ENCODE peak calls at places on chromosomes 1 and 21, in six cellular contexts. X is prostate gland, I is breast epithelium, S is sigmoid colon, L is HL-60, R is suprapubic skin. V is an unnamed sample.

GRCh38 chr1:159921251-159921650 is 4.1 kb downstream of the TAGLN2 start:
- DNase-seq in S (no peak), I (no peak), L (no peak), X (no peak), R (no peak), V (no peak)

GRCh38 chr1:154327466-154328317 is 2.4 kb downstream of the ATP8B2 start:
- DNase-seq in X (no peak), S (no peak), R (no peak), I (no peak), L (no peak), V (peak)

GRCh38 chr1:60049188-60049587 is 24.4 kb downstream of the C1orf87 start:
- DNase-seq in L (no peak), S (no peak), I (no peak), R (no peak), X (no peak), V (no peak)

GRCh38 chr1:64082459-64082858 is 121.0 kb upstream of the UBE2U start:
- DNase-seq in S (no peak), L (no peak), R (no peak), X (no peak), I (no peak), V (no peak)

GRCh38 chr21:34890724-34891609 is 158.1 kb downstream of the RUNX1 start:
- DNase-seq in S (peak), X (no peak), I (no peak), L (no peak), R (no peak), V (no peak)

GRCh38 chr1:180254854-180255253 is 24.8 kb downstream of the LHX4 start:
- DNase-seq in S (peak), X (no peak), L (no peak), R (no peak), I (no peak), V (no peak)

GRCh38 chr1:153428790-153429189 is 12.5 kb downstream of the S100A7A start:
- DNase-seq in I (no peak), S (no peak), X (no peak), R (no peak), L (no peak), V (no peak)

GRCh38 chr1:60227581-60228252 is 154.1 kb upstream of the C1orf87 start:
- DNase-seq in I (no peak), L (no peak), R (no peak), S (no peak), X (no peak), V (no peak)

GRCh38 chr1:116680752-116681151 is 13.2 kb upstream of the IGSF3 start:
- DNase-seq in I (no peak), L (peak), X (no peak), S (no peak), R (no peak), V (no peak)

GRCh38 chr1:170067253-170067819 is 7.2 kb downstream of the KIFAP3 start:
- DNase-seq in L (no peak), X (no peak), I (no peak), S (no peak), R (no peak), V (no peak)

GRCh38 chr1:167661527-167662436 is 31.8 kb downstream of the RCSD1 start:
- DNase-seq in X (no peak), I (no peak), S (no peak), L (no peak), R (no peak), V (no peak)

GRCh38 chr21:46097826-46098286 is at the start of gene COL6A2:
- DNase-seq in I (peak), S (peak), L (no peak), X (peak), R (no peak), V (peak)

GRCh38 chr1:151055581-151055980 is 3.8 kb downstream of the CDC42SE1 start:
- DNase-seq in X (no peak), S (no peak), I (no peak), L (no peak), R (no peak), V (no peak)

GRCh38 chr1:214165850-214166374 is 115.0 kb upstream of the SMYD2 start:
- DNase-seq in X (no peak), S (no peak), R (no peak), I (no peak), L (no peak), V (no peak)

GRCh38 chr1:107379826-107380225 is 239.0 kb downstream of the NTNG1 start:
- DNase-seq in X (no peak), I (no peak), L (no peak), S (no peak), R (no peak), V (no peak)

GRCh38 chr1:162626733-162627132 is 5.5 kb upstream of the DDR2 start:
- DNase-seq in I (no peak), L (no peak), X (no peak), S (no peak), R (no peak), V (no peak)

GRCh38 chr1:181508486-181509165 is 25.3 kb downstream of the CACNA1E start:
- DNase-seq in S (no peak), I (no peak), X (no peak), L (no peak), R (no peak), V (no peak)

GRCh38 chr1:216457356-216457755 is 34.1 kb upstream of the USH2A start:
- DNase-seq in I (no peak), R (no peak), L (no peak), S (no peak), X (no peak), V (no peak)

GRCh38 chr1:232134365-232134764 is 495.6 kb downstream of the SIPA1L2 start:
- DNase-seq in S (no peak), I (no peak), L (no peak), R (no peak), X (no peak), V (no peak)

GRCh38 chr1:154609398-154610380 is 1.7 kb upstream of the ADAR start:
- DNase-seq in R (no peak), X (no peak), L (no peak), S (no peak), I (no peak), V (no peak)

GRCh38 chr1:221708076-221708571 is 33.8 kb downstream of the DUSP10 start:
- DNase-seq in S (no peak), X (no peak), R (no peak), I (no peak), L (peak), V (no peak)

GRCh38 chr21:41245509-41246135 is 71.0 kb upstream of the FAM3B start:
- DNase-seq in R (no peak), S (no peak), X (no peak), L (no peak), I (no peak), V (no peak)

GRCh38 chr1:106276856-106277255 is 779.6 kb upstream of the PRMT6 start:
- DNase-seq in X (no peak), I (no peak), S (no peak), R (no peak), L (no peak), V (no peak)

GRCh38 chr1:181918893-181919728 is 142.4 kb downstream of the ZNF648 start:
- DNase-seq in L (no peak), S (no peak), X (no peak), R (no peak), I (no peak), V (no peak)

GRCh38 chr1:153438599-153438998 is 21.9 kb downstream of the S100A7 start:
- DNase-seq in S (no peak), R (no peak), I (no peak), L (no peak), X (no peak), V (no peak)

GRCh38 chr1:169236143-169236542 is 129.7 kb downstream of the ATP1B1 start:
- DNase-seq in I (no peak), L (no peak), X (no peak), R (no peak), S (no peak), V (no peak)

GRCh38 chr1:234710381-234710780 is 100.4 kb upstream of the IRF2BP2 start:
- DNase-seq in X (no peak), I (peak), R (no peak), S (peak), L (no peak), V (no peak)

GRCh38 chr1:39901486-39902120 is at the start of gene MYCL:
- DNase-seq in X (peak), R (peak), I (peak), L (peak), S (peak), V (peak)

GRCh38 chr21:46509760-46510159 is 51.1 kb downstream of the DIP2A start:
- DNase-seq in I (no peak), L (no peak), S (no peak), R (no peak), X (peak), V (peak)

GRCh38 chr1:213266983-213267772 is 216.1 kb downstream of the RPS6KC1 start:
- DNase-seq in R (no peak), L (no peak), X (no peak), I (no peak), S (no peak), V (no peak)

GRCh38 chr1:108877858-108878257 is 1.1 kb downstream of the GPSM2 start:
- DNase-seq in I (no peak), R (no peak), S (no peak), L (no peak), X (no peak), V (no peak)

GRCh38 chr21:25127007-25127406 is 480.3 kb downstream of the MRPL39 start:
- DNase-seq in S (no peak), I (no peak), X (no peak), R (no peak), L (no peak), V (no peak)

GRCh38 chr1:71357708-71358107 is 276.9 kb upstream of the ZRANB2 start:
- DNase-seq in R (no peak), I (no peak), X (no peak), S (no peak), L (no peak), V (no peak)
- TF ChIP-seq CTCF in R (no peak), I (no peak), X (no peak), S (no peak), L (no peak), V (no peak)

GRCh38 chr1:1352784-1353388 is 3.7 kb upstream of the DVL1 start:
- DNase-seq in X (no peak), R (no peak), I (no peak), L (no peak), S (no peak), V (no peak)

GRCh38 chr1:1353389-1354151 is 4.4 kb upstream of the DVL1 start:
- DNase-seq in R (no peak), L (no peak), I (no peak), X (no peak), S (no peak), V (no peak)

GRCh38 chr1:1349256-1350012 is at the start of gene DVL1:
- DNase-seq in L (peak), X (peak), R (no peak), S (peak), I (no peak), V (peak)

GRCh38 chr1:1354271-1355247 is 3.8 kb downstream of the MXRA8 start:
- DNase-seq in X (no peak), L (no peak), I (no peak), S (no peak), R (no peak), V (no peak)

GRCh38 chr1:1351511-1352427 is 2.6 kb upstream of the DVL1 start:
- DNase-seq in I (no peak), R (no peak), X (no peak), S (peak), L (no peak), V (no peak)
- H3K27ac ChIP-seq in I (peak), R (peak), X (no peak), S (peak), L (no peak), V (peak)

DNA sequence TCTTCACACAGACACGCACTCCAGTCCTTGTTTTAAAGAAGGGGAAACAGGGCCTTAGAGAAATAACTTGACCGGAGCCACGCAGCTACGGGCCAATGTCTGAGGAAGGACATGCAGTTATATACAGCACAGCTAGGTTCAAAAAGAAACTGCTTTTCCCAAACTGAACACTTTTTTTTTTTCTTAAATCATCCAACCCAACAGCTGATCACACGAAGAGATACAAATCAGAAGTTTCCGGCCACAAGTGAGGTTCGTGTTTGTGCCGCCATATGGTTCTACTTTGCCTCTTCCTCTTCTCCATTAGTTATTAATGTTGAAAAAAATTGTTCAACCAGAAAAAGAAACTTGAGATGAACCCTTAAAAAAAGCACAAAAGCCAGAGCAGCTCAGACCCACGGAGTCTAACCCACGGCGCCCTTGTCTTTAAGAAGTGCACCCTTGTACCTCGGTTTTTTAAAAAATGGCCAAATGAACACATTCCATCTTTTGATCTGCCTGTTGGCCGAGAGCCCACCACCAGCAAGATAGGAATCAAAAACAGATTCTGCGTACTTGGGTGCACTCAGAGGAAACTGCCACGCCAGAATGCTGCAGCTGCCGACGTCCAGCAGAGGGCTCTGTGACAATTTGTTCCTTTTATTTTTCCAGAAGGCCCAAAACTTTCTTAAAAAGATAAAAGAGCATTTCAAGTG is 78.9 kb downstream of the SLC66A1 start:
- DNase-seq in L (no peak), R (peak), X (peak), S (peak), I (no peak), V (peak)
- TF ChIP-seq POLR2AphosphoS5 in L (no peak), R (no peak), X (peak), S (peak), I (peak), V (no peak)

GRCh38 chr1:192732787-192733186 is 76.1 kb upstream of the RGS2 start:
- DNase-seq in L (peak), X (no peak), S (no peak), I (no peak), R (no peak), V (no peak)
- TF ChIP-seq CTCF in L (no peak), X (no peak), S (no peak), I (no peak), R (no peak), V (no peak)

GRCh38 chr1:184395370-184395769 is 8.5 kb downstream of the C1orf21 start:
- DNase-seq in S (no peak), X (no peak), I (no peak), R (no peak), L (no peak), V (no peak)
- H3K27ac ChIP-seq in S (no peak), X (no peak), I (peak), R (no peak), L (no peak), V (no peak)

GRCh38 chr21:44994016-44994365 is 54.2 kb downstream of the SLX9 start:
- DNase-seq in I (no peak), R (no peak), X (no peak), L (no peak), S (peak), V (no peak)
- TF ChIP-seq POLR2AphosphoS5 in I (no peak), R (no peak), X (no peak), L (no peak), S (no peak), V (no peak)

DNA sequence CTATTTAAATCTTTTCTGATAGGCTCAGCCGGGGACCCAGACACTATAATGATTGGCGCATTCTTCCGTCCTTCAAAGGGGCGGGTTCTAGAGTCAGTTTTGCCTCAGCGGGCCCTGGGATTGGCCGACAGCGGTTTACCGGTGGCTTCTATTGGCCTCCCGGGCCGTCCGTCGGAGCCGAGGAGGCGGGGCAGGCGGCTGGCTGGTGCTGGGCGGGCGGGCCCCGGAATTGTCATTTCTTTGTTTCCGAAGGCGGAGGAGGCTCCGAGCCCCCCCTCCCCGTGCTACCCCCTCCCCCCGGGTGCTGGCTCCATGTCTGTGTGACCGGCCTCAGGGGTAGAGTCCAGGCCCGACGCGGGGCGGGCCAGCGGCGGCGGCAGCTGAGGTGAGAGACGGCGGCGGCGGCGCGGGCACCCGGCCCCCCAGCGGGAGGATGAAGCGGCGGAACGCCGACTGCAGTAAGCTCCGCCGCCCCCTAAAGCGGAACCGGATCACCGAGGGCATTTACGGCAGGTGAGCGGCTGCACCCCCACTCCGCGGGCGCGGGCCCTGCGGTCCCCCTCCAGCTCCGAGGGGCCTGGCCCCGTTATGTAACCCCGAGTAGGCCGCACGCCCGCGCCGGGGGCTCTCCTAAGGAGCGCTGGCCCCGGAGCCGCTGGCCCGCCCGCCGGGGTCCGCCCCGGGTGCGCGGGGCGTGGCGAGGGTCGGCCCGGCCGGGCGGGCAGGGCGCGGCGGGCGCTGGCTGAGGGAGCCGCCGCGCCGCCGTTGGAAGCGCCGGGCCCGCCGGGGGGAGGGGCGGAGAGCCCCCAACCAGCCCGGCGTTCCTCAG is at the start of gene MACO1:
- DNase-seq in L (peak), S (peak), X (peak), I (peak), R (peak), V (peak)
- TF ChIP-seq CTCF in L (no peak), S (no peak), X (no peak), I (no peak), R (no peak), V (no peak)

GRCh38 chr1:227317541-227318002 is 720 bp downstream of the CDC42BPA start:
- DNase-seq in R (peak), I (no peak), L (no peak), S (peak), X (peak), V (no peak)

GRCh38 chr1:227318852-227319607 is 738 bp upstream of the CDC42BPA start:
- DNase-seq in X (peak), S (peak), R (peak), I (peak), L (no peak), V (peak)

GRCh38 chr1:227316456-227316855 is 1.8 kb downstream of the CDC42BPA start:
- DNase-seq in R (no peak), X (no peak), I (no peak), S (no peak), L (no peak), V (no peak)

GRCh38 chr1:227316941-227317540 is 1.3 kb downstream of the CDC42BPA start:
- DNase-seq in I (no peak), L (no peak), X (no peak), R (no peak), S (no peak), V (no peak)

DNA sequence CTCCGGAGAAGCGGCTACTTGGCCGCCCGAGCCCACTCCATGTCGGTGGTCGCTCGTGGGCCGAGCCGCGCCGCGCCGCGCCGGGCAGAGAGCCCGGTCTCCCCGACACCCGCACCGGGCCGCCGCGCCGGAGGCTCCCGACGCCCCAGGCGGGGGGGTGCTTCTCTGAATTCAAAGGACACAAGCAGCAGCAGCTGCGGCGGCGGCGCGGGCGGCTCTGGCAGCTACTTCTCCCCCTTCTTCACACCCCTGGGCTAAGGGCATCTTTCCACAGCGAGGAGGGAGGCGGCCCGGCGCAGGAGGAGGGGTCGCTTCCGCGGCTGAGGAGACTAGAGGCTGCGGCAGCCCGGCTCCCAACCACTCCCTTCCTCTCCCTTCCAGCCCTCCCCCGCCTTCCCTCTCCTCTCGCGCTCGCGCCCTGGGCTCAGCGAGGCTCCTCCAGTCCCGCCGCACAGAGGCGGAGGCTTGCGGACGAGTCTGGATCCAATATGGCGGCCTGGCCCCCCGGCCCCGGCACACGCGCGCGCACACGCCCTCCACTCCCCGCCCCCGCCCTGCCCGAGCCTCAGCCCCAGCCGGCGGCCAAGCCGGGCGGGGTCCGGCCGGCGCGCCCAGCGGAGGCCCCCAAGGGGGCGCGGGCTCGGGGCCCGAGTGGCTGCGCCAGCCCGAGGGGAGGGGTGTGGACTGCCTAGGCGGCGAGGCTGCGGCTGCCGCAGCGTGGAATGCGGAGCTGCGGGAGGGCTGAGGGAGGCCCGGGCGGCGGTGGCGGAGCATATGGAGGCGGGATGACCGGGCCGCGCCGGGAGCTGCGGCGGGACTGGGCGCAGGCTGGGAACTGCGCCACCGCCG is at the start of gene CDC42BPA:
- DNase-seq in S (peak), L (peak), X (peak), R (peak), I (peak), V (peak)
- H3K27ac ChIP-seq in S (peak), L (no peak), X (peak), R (peak), I (peak), V (peak)

V was measured in stomach.